ENCODE peak calls at places on chromosomes 3 and 15, in five cellular contexts. L is NCI-H510A treated with DMSO at 0.1 percent for 48 hours, N is dorsolateral prefrontal cortex, C is endothelial cell, H is NCI-H146. I is an unnamed sample.

GRCh38 chr15:82570721-82571519 is 30.7 kb upstream of the RPS17 start:
- DNase-seq in L (no peak), N (no peak), C (no peak), H (no peak), I (peak)

GRCh38 chr15:84079885-84080777 is 155.4 kb upstream of the GOLGA6L4 start:
- DNase-seq in L (peak), N (peak), C (peak), H (peak), I (peak)

GRCh38 chr3:195897853-195898415 is 10.4 kb downstream of the TNK2 start:
- DNase-seq in L (peak), N (no peak), C (no peak), H (no peak), I (no peak)

GRCh38 chr15:65856821-65857455 is 12.4 kb upstream of the RAB11A start:
- DNase-seq in L (no peak), N (peak), C (peak), H (peak), I (no peak)

GRCh38 chr15:68699881-68700394 is 120.8 kb downstream of the ANP32A start:
- DNase-seq in L (no peak), N (peak), C (no peak), H (no peak), I (peak)

GRCh38 chr3:187267306-187267705 is 24.2 kb downstream of the MASP1 start:
- DNase-seq in L (no peak), N (no peak), C (no peak), H (no peak), I (no peak)

GRCh38 chr3:90041995-90042394 is 934.6 kb downstream of the EPHA3 start:
- DNase-seq in L (no peak), N (no peak), C (no peak), H (no peak), I (no peak)

GRCh38 chr3:128367221-128367620 is 99.5 kb downstream of the DNAJB8 start:
- DNase-seq in L (no peak), N (no peak), C (no peak), H (no peak), I (no peak)

GRCh38 chr3:38124324-38125122 is 12.4 kb downstream of the ACAA1 start:
- DNase-seq in L (no peak), N (no peak), C (no peak), H (peak), I (no peak)

GRCh38 chr15:73822998-73823397 is 50.4 kb upstream of the TBC1D21 start:
- DNase-seq in L (no peak), N (no peak), C (peak), H (no peak), I (no peak)

GRCh38 chr15:85168642-85169173 is 187.1 kb downstream of the PDE8A start:
- DNase-seq in L (no peak), N (no peak), C (peak), H (peak), I (no peak)

GRCh38 chr15:99387769-99388168 is 136.5 kb downstream of the LRRC28 start:
- DNase-seq in L (no peak), N (no peak), C (no peak), H (no peak), I (no peak)

GRCh38 chr15:56243117-56243773 is 434 bp downstream of the RFX7 start:
- DNase-seq in L (peak), N (peak), C (peak), H (peak), I (peak)

GRCh38 chr3:2603734-2604297 is 505.1 kb downstream of the CNTN4 start:
- DNase-seq in L (no peak), N (no peak), C (no peak), H (no peak), I (no peak)

GRCh38 chr15:92578096-92578835 is 77.3 kb downstream of the FAM174B start:
- DNase-seq in L (no peak), N (no peak), C (no peak), H (no peak), I (no peak)

GRCh38 chr3:150104564-150104963 is 133.9 kb upstream of the PFN2 start:
- DNase-seq in L (no peak), N (no peak), C (no peak), H (no peak), I (no peak)

GRCh38 chr3:15390460-15390859 is 36.9 kb downstream of the METTL6 start:
- DNase-seq in L (no peak), N (no peak), C (no peak), H (no peak), I (no peak)

GRCh38 chr3:171792549-171792948 is 17.7 kb downstream of the PLD1 start:
- DNase-seq in L (no peak), N (no peak), C (no peak), H (no peak), I (no peak)

GRCh38 chr3:71753716-71754609 is at the start of gene GPR27:
- DNase-seq in L (no peak), N (peak), C (peak), H (peak), I (no peak)